ENCODE peak calls at places on chromosomes 16 and 17, in ten cellular contexts. Y is A549; R is heart right ventricle; Q is SK-N-SH; V is activated B cell treated with CpG ODN at 0.5 μM for 24 hours; Z is body of pancreas; N is CD4-positive, alpha-beta T cell; L is mesothelial cell of epicardium; D is HFFc6; W is PC-9. X is an unnamed sample.

GRCh38 chr16:64715624-64716023 is 406.2 kb downstream of the CDH11 start:
- DNase-seq in V (no peak), D (no peak), Z (no peak), N (no peak), L (no peak), Y (no peak), Q (no peak), R (no peak), W (no peak), X (no peak)

GRCh38 chr17:49552070-49552751 is 23.5 kb upstream of the NXPH3 start:
- DNase-seq in Y (no peak), R (no peak), V (no peak), N (no peak), W (no peak), D (no peak), Q (peak), Z (no peak), L (no peak), X (no peak)

GRCh38 chr17:65794572-65794971 is 233.1 kb upstream of the AXIN2 start:
- DNase-seq in D (peak), V (no peak), N (no peak), Q (peak), W (no peak), Z (peak), R (no peak), L (no peak), Y (peak), X (no peak)

GRCh38 chr17:81524063-81524864 is 3.9 kb upstream of the FSCN2 start:
- DNase-seq in N (no peak), W (no peak), Q (no peak), L (no peak), Y (no peak), Z (no peak), D (no peak), R (peak), V (no peak), X (no peak)

GRCh38 chr16:4828567-4829320 is 18.3 kb downstream of the GLYR1 start:
- DNase-seq in N (no peak), L (no peak), V (no peak), W (no peak), Q (no peak), D (peak), Z (no peak), Y (no peak), R (peak), X (no peak)

GRCh38 chr17:8057691-8058114 is 18.8 kb downstream of the ALOX15B start:
- DNase-seq in D (peak), Z (peak), V (no peak), Y (peak), Q (peak), R (no peak), N (peak), W (peak), L (no peak), X (no peak)

GRCh38 chr17:62781356-62781755 is 26.8 kb downstream of the MARCHF10 start:
- DNase-seq in R (no peak), W (no peak), D (no peak), Z (no peak), N (no peak), Y (no peak), Q (no peak), V (no peak), L (no peak), X (no peak)

GRCh38 chr16:88066680-88067529 is 115.7 kb downstream of the BANP start:
- DNase-seq in V (no peak), Y (no peak), L (no peak), N (no peak), Z (no peak), W (no peak), R (no peak), D (no peak), Q (no peak), X (no peak)

GRCh38 chr16:28105954-28106353 is 42.4 kb upstream of the GSG1L start:
- DNase-seq in L (no peak), D (no peak), Z (no peak), Q (no peak), Y (no peak), N (no peak), V (no peak), R (no peak), W (no peak), X (no peak)

GRCh38 chr16:58814348-58814801 is 80.3 kb upstream of the GOT2 start:
- DNase-seq in L (peak), V (no peak), N (peak), Y (peak), R (peak), W (peak), D (peak), Z (peak), Q (peak), X (peak)

GRCh38 chr17:164536-165235 is 16.8 kb downstream of the DOC2B start:
- DNase-seq in Z (peak), W (peak), N (no peak), Q (peak), R (no peak), Y (peak), V (no peak), D (peak), L (peak), X (no peak)

GRCh38 chr16:6193718-6194117 is 1096.1 kb upstream of the EEF2KMT start:
- DNase-seq in W (peak), Q (no peak), L (peak), V (no peak), Y (no peak), Z (no peak), R (no peak), N (no peak), D (no peak), X (no peak)

GRCh38 chr16:84318091-84318975 is 23.7 kb downstream of the WFDC1 start:
- DNase-seq in N (no peak), Z (no peak), R (no peak), Y (no peak), W (no peak), Q (no peak), L (no peak), V (no peak), D (no peak), X (no peak)

GRCh38 chr16:60241671-60242070 is 1507.6 kb upstream of the GOT2 start:
- DNase-seq in Q (no peak), R (no peak), D (no peak), L (no peak), V (no peak), N (no peak), W (no peak), Z (no peak), Y (no peak), X (no peak)
- TF ChIP-seq CTCF in Q (no peak), R (no peak), D (no peak), L (no peak), V (no peak), N (no peak), W (no peak), Z (no peak), Y (no peak), X (no peak)

GRCh38 chr16:1220098-1220728 is 4.9 kb downstream of the TPSG1 start:
- DNase-seq in L (no peak), R (no peak), Q (no peak), D (no peak), V (no peak), N (no peak), W (no peak), Z (no peak), Y (no peak), X (no peak)

GRCh38 chr16:1218930-1219611 is 6.0 kb downstream of the TPSG1 start:
- DNase-seq in Z (no peak), N (no peak), W (no peak), D (no peak), V (no peak), Q (no peak), L (no peak), Y (no peak), R (no peak), X (no peak)

GRCh38 chr16:1216681-1217400 is 8.2 kb downstream of the TPSG1 start:
- DNase-seq in Z (no peak), R (no peak), Y (no peak), D (no peak), L (no peak), V (no peak), W (no peak), N (no peak), Q (no peak), X (no peak)

GRCh38 chr16:1217526-1217925 is 7.5 kb downstream of the TPSG1 start:
- DNase-seq in L (no peak), N (no peak), D (no peak), V (no peak), Q (no peak), W (no peak), Y (no peak), Z (no peak), R (no peak), X (no peak)

GRCh38 chr16:1218061-1218929 is 6.8 kb downstream of the TPSG1 start:
- DNase-seq in N (no peak), R (no peak), Z (no peak), V (no peak), L (no peak), Y (no peak), W (no peak), D (no peak), Q (no peak), X (no peak)
- TF ChIP-seq CTCF in N (no peak), R (no peak), Z (no peak), V (no peak), L (no peak), Y (no peak), W (no peak), D (no peak), Q (no peak), X (no peak)

DNA sequence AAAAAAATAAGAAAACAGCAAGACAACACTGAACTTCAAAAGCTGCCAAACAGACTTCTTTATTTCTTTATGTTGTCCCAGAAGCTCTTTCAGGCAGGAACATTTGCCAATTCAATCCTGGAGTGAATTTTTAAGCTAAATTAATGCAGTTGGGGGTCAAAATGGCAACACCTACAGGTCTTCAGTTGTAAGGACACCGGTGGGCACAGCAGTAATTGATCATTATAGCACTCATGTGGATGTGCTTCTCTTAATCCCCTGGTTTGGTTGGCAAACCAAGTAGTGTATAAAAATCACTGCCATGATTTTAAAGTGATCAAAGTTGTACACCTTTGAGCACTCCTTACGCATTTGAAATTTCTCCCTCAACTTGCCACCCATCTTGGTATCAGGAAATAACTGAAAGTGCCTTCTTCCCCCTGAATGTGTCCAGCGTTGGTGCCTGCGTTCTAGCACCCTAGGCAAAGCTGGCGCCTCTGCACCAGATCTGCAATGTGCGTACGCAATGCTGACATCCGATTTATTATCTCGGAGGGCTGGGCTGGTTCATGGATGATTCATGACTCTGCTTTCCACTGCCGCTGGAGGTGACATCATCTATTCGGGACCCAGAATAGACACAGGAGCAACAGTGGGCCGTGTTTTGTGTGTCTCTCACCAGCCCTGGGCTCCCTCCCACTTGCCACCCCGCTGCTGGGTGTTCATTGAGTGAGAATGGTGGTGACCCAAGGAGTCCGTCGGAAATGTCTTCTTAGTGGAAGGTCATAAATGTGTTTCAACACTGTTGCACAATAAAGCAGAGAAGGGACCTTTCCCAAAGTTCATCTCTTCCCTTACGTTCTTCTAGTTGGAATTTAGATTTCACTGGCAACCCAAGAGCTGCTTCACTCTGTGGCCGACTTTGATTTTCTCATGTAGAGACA is 203.4 kb downstream of the CCDC182 start:
- DNase-seq in W (no peak), D (no peak), L (no peak), N (no peak), Y (peak), R (peak), V (no peak), Q (peak), Z (no peak), X (no peak)
- TF ChIP-seq CTCF in W (no peak), D (no peak), L (no peak), N (no peak), Y (no peak), R (no peak), V (no peak), Q (no peak), Z (no peak), X (no peak)

GRCh38 chr17:66923881-66924280 is 40.6 kb upstream of the CACNG4 start:
- DNase-seq in Q (no peak), V (no peak), D (no peak), W (no peak), Z (no peak), L (no peak), N (no peak), R (no peak), Y (no peak), X (no peak)
- TF ChIP-seq CTCF in Q (no peak), V (no peak), D (no peak), W (no peak), Z (no peak), L (no peak), N (no peak), R (no peak), Y (no peak), X (no peak)

GRCh38 chr17:15944720-15945492 is at the start of gene ADORA2B:
- DNase-seq in V (peak), N (no peak), L (peak), Y (peak), Z (peak), R (peak), W (peak), Q (peak), D (peak), X (peak)
- TF ChIP-seq CTCF in V (no peak), N (peak), L (peak), Y (peak), Z (peak), R (peak), W (peak), Q (peak), D (peak), X (no peak)

GRCh38 chr16:12260647-12261262 is 284.2 kb downstream of the SNX29 start:
- DNase-seq in W (no peak), V (no peak), N (no peak), L (no peak), R (no peak), Q (no peak), Z (no peak), D (no peak), Y (peak), X (no peak)
- TF ChIP-seq CTCF in W (no peak), V (no peak), N (no peak), L (no peak), R (peak), Q (no peak), Z (no peak), D (no peak), Y (peak), X (no peak)

DNA sequence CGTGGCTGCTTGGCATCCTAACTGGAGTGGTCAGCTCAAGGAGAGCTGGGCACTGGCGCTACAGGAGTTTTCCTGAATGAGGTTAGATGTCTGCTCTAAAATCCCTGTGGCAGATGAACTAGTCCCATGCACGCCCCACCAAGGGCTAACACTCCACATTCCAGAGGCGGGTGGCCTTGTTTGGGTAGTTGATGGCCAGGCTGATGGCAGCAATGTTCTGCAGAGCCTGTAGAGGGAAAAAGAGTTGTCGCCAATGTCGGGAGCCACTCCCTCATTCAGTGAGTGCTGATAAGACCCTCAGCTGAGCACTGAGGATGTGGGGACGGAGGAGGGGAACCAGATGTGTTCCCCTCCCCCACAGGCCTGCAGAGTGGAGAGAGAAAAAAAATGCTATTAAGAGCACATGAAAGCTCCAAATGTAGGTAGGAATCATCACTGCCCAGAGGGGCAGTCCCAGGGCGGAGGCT is 42.5 kb upstream of the ATP2A3 start:
- DNase-seq in W (no peak), V (no peak), Z (no peak), L (no peak), Y (no peak), N (no peak), R (no peak), D (no peak), Q (peak), X (no peak)
- TF ChIP-seq CTCF in W (no peak), V (no peak), Z (no peak), L (no peak), Y (no peak), N (no peak), R (no peak), D (no peak), Q (no peak), X (no peak)

X was measured in GM06990.